ENCODE peak calls at places on chromosomes 12 and 14, in five cellular contexts. X is substantia nigra, U is pons, I is NAMALWA, K is pancreas. J is an unnamed sample.

GRCh38 chr12:5197127-5197526 is 153.4 kb downstream of the KCNA5 start:
- DNase-seq in U (no peak), K (no peak), X (no peak), I (no peak), J (no peak)

GRCh38 chr14:53591816-53592215 is 364.8 kb downstream of the BMP4 start:
- DNase-seq in I (no peak), X (no peak), K (no peak), U (no peak), J (no peak)

GRCh38 chr14:49303952-49304516 is 282.1 kb downstream of the RPS29 start:
- DNase-seq in X (no peak), K (peak), U (peak), I (peak), J (no peak)

GRCh38 chr12:50222275-50222783 is 55.2 kb upstream of the CERS5 start:
- DNase-seq in K (no peak), X (peak), I (peak), U (peak), J (no peak)

GRCh38 chr14:23182372-23183014 is 967 bp downstream of the SLC7A8 start:
- DNase-seq in I (no peak), U (peak), X (no peak), K (peak), J (no peak)

GRCh38 chr14:55416866-55417265 is 5.2 kb upstream of the ATG14 start:
- DNase-seq in U (peak), X (no peak), K (no peak), I (peak), J (no peak)

GRCh38 chr12:101945361-101946232 is 68.2 kb downstream of the DRAM1 start:
- DNase-seq in U (no peak), X (no peak), I (no peak), K (no peak), J (no peak)

GRCh38 chr14:105413542-105413886 is 6.1 kb upstream of the MTA1 start:
- DNase-seq in K (no peak), U (no peak), I (no peak), X (peak), J (no peak)

GRCh38 chr12:111453071-111453989 is 47.6 kb downstream of the SH2B3 start:
- DNase-seq in I (no peak), X (peak), U (peak), K (no peak), J (no peak)

GRCh38 chr14:37597538-37598084 is 2.2 kb downstream of the TTC6 start:
- DNase-seq in U (no peak), X (no peak), I (no peak), K (no peak), J (no peak)

GRCh38 chr12:1932264-1932777 is 13.9 kb upstream of the CACNA2D4 start:
- DNase-seq in U (peak), X (peak), I (no peak), K (no peak), J (no peak)

GRCh38 chr14:73784065-73784987 is 67.3 kb upstream of the PTGR2 start:
- DNase-seq in I (no peak), X (no peak), U (no peak), K (peak), J (no peak)

GRCh38 chr12:10082057-10082874 is 16.5 kb downstream of the CLEC1A start:
- DNase-seq in I (peak), X (no peak), K (no peak), U (no peak), J (no peak)

J was measured in SIG-M5.